ENCODE peak calls at places on chromosomes 2 and 18, in six cellular contexts. M, T, G, K, R and F are unnamed samples.

GRCh38 chr2:185436787-185437372 is 301.7 kb upstream of the FSIP2 start:
- DNase-seq in T (no peak), M (no peak), R (no peak), K (no peak), G (no peak), F (no peak)

GRCh38 chr2:6073260-6074141 is 381.3 kb downstream of the SOX11 start:
- DNase-seq in K (no peak), T (no peak), M (peak), G (peak), R (no peak), F (peak)

GRCh38 chr18:22470141-22470510 is 52.4 kb upstream of the CTAGE1 start:
- DNase-seq in M (no peak), G (peak), T (no peak), R (no peak), K (no peak), F (peak)

GRCh38 chr18:50092250-50092780 is 102.6 kb downstream of the MYO5B start:
- DNase-seq in R (no peak), K (no peak), G (no peak), M (no peak), T (no peak), F (no peak)

GRCh38 chr2:15160201-15160600 is 400.9 kb downstream of the NBAS start:
- DNase-seq in R (no peak), G (no peak), K (no peak), T (no peak), M (no peak), F (no peak)

GRCh38 chr2:159684796-159685195 is 27.5 kb upstream of the MARCHF7 start:
- DNase-seq in M (no peak), T (no peak), G (peak), R (peak), K (no peak), F (peak)

GRCh38 chr2:139160838-139161237 is 380.6 kb upstream of the NXPH2 start:
- DNase-seq in T (no peak), G (peak), K (no peak), R (no peak), M (no peak), F (no peak)

GRCh38 chr2:62437785-62438184 is 68.2 kb downstream of the TMEM17 start:
- DNase-seq in K (no peak), G (no peak), R (no peak), T (no peak), M (no peak), F (no peak)

GRCh38 chr2:36329251-36329650 is 26.3 kb upstream of the CRIM1 start:
- DNase-seq in K (no peak), T (no peak), G (peak), R (no peak), M (no peak), F (peak)

GRCh38 chr2:178756843-178757242 is 50.4 kb downstream of the TTN start:
- DNase-seq in G (peak), M (no peak), T (no peak), R (peak), K (no peak), F (peak)

DNA sequence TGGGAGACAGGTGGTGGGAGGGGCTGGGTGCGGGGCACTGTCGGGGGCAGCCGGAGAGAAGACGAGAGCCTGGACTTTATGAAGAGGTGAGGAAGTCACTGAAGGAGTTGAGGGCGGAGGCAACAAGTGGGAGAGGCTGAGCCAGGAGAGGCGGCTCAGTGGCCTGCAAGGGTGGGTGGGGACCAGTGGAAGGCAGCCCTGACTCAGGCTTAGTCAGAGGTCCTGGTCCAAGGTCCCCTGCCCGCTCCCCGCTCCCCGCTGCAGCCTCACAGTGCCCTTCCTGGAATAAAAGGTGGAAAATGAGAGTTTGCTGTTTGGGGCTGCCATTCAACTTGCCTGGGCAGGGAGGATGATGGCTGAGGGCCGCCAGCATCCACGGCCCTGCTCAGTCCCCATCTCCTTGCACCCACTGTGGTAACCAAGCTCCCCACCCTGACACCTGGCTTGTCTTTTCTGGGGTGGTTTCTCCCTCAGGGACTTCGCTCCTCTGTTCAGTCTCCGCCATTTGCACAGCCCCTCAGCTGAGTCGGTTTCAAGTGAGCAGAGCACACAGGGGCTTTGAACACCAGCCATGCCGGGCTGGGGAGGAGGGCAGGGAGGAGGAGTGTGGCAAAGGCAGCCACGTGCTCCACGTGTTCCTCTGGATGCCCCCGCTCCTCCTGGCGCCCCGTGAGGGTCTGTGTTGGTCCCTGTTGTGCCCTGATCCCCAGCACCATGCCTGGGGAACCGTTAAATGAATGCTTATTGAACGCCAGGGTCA is 13.7 kb upstream of the RALB start:
- DNase-seq in T (peak), K (no peak), M (no peak), R (peak), G (peak), F (peak)
- H4K91ac ChIP-seq in T (no peak), K (peak), M (peak), R (peak), G (peak), F (peak)

DNA sequence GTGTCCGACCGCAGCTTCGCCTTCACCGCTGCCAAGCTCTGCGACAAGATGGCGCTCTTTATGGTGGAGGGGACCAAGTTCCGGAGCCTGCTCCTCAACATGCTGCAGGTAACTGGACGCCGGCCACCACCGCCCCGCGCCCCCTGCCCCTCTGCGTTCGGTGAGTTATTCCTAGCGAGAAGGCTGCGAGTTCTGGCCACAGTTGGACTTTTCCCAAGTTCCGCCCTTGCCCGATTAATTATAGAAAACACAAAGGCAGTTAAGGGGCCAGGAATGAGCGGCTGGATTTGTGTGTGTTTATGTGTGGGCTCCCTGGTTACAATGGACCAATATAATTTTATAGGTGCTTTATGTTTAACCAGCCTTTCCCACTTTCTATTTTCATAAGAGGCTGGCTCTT is 189.2 kb downstream of the SMAD7 start:
- DNase-seq in T (no peak), M (no peak), R (no peak), G (no peak), K (no peak), F (no peak)
- H4K91ac ChIP-seq in T (no peak), M (no peak), R (no peak), G (peak), K (no peak), F (no peak)

GRCh38 chr18:35139517-35139916 is 98.3 kb downstream of the MAPRE2 start:
- DNase-seq in T (no peak), G (no peak), K (no peak), M (no peak), R (no peak), F (no peak)
- H4K91ac ChIP-seq in T (no peak), G (no peak), K (no peak), M (no peak), R (no peak), F (no peak)

DNA sequence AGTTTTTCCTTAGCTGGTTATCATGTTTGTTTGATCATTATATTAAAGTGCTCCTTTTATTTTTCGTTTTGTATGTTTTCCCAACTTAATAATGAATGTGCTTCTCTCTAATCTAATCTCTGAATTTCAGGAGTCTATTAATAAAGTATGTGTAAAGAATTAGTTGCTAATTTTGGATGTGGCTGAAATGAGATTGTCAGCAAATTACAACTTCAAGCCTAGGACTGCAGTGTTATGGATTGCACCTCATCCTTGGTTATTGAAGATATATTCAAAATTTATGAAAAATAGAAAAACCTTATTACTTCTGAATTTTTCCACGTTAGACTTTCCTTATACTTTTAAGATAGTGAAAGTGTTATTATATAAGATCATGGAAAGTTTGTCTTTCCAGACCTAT is 227.7 kb downstream of the NEDD4L start:
- DNase-seq in K (no peak), T (no peak), R (no peak), M (no peak), G (no peak), F (no peak)
- H4K91ac ChIP-seq in K (no peak), T (no peak), R (no peak), M (no peak), G (no peak), F (no peak)

GRCh38 chr2:230664128-230664527 is 48.5 kb upstream of the CAB39 start:
- DNase-seq in K (no peak), M (no peak), G (no peak), R (no peak), T (no peak), F (peak)
- H4K91ac ChIP-seq in K (no peak), M (no peak), G (no peak), R (no peak), T (no peak), F (no peak)

DNA sequence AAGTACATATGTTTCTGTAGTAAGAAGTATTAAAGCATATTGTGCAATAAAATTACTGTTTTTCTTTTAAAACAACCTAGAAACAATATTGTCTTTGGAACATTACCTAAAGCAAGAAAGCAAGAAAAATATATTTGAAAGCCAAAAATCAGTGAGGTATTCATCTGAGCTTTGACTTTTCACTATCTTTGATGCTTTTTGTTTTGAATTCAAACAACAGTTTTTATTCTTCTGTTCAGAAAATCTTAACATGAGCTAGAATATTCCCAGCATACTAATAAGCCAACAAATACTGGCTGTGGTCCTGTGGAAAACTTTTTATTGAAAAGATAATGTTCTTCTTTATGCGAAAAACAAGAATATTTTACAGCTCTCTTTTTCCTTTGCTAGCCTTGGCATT is 19.8 kb downstream of the FAM171B start:
- DNase-seq in T (no peak), M (no peak), K (no peak), R (no peak), G (no peak), F (no peak)
- H4K91ac ChIP-seq in T (no peak), M (no peak), K (no peak), R (no peak), G (no peak), F (no peak)

DNA sequence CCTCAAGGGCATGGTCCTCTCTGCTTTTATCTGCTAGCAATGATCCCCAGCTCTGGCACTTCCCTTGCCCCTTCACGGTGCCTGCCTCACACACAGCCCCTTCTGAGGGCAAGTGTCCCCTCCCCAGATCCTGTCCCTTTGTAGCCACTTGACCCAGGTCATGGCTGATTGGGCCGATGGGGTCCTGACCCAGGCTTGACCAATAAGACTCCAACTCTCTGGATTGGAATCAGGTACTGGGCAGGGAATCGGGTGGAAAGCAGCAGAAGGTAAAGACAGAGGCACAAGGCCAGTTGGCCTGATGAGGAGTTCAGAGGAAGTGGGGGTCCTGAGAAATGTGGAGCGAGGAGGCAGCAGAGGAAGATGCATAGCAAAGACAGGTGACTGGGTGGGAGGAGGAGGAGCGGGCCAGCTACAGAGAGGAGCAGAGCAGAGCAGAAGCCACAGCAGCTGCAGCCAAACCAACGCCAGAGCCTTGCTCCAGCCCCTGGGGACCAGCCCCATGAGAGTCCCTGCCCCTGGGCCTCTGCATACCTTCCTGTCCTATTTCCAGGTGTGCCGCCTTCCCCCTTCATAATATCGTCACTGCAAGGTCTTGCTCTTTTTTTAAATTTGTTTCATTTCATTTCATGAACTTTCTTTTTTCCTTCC is 39.1 kb downstream of the CAPN13 start:
- DNase-seq in K (no peak), M (no peak), R (no peak), G (no peak), T (peak), F (no peak)
- H4K91ac ChIP-seq in K (no peak), M (no peak), R (no peak), G (no peak), T (no peak), F (no peak)

DNA sequence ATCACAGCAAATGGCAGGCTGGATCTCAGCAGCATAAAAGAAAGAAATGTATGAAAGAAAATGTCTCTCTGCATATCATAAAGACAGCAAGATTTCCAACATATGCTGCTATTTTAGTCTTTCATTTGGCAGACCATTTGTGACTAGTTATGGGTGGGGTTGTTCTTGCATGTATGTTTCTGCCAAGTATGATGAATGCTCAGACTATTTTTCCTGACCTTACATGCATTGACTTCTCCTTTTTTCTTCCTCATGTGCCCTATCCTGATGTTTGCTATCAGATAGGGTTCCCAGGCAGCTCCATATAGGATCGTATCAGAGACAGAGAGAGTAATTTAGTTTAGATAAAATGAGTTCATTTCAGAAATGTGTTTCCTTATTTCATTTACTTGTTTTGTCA is 58.4 kb upstream of the PARD3B start:
- DNase-seq in M (no peak), T (no peak), G (no peak), R (no peak), K (no peak), F (peak)
- H4K91ac ChIP-seq in M (no peak), T (no peak), G (no peak), R (no peak), K (no peak), F (peak)

DNA sequence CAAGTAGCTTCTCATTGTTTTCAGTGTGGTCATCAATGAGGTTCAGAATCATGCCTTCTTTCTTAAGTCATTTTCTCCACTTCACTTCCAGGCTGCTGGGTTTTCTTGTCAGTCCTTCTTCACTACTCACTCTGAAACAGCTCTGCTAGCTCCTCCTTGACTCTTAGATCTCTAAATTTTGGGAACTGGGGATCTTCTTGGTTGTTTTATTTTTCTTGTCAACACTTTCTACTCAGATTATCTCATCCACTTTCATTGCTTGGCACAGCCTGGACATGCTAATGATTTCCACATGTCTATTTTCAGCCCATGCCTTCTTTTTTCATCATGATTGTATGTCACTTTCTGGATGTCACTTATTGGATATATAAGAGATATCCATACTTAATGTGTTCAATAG is 517.8 kb upstream of the DSEL start:
- DNase-seq in K (no peak), G (no peak), R (no peak), T (no peak), M (no peak), F (peak)
- H4K91ac ChIP-seq in K (no peak), G (no peak), R (no peak), T (no peak), M (no peak), F (no peak)